ENCODE peak calls at places on chromosome 2, in eight cellular contexts. R is CD8-positive, alpha-beta T cell; I is ovary; D is GM12878; K is CD4-positive, CD25-positive, alpha-beta regulatory T cell; J is cardiac muscle cell; V is spleen; L is breast epithelium. M is an unnamed sample. For H3K36me3 and H3K4me1, the result is how much of the 10 kb centered on the place peaks cover.

GRCh38 chr2:48767330-48767729 is 11.8 kb upstream of the LHCGR start:
- DNase-seq in V (no peak), I (no peak), K (no peak), D (no peak), L (no peak), R (no peak), J (no peak), M (no peak)

GRCh38 chr2:43950383-43951008 is 45.3 kb downstream of the LRPPRC start:
- DNase-seq in I (no peak), R (no peak), V (no peak), L (no peak), D (no peak), K (peak), J (peak), M (no peak)

GRCh38 chr2:31235504-31235902 is 1.6 kb downstream of the EHD3 start:
- DNase-seq in J (peak), L (no peak), K (no peak), V (no peak), R (no peak), I (no peak), D (no peak), M (no peak)

GRCh38 chr2:24971300-24971549 is 530 bp downstream of the DNAJC27 start:
- DNase-seq in J (no peak), L (peak), K (no peak), V (no peak), R (no peak), D (no peak), I (no peak), M (no peak)

GRCh38 chr2:161243873-161244272 is 64.4 kb upstream of the PSMD14 start:
- DNase-seq in I (no peak), R (no peak), D (no peak), J (no peak), K (no peak), L (no peak), V (no peak), M (no peak)

GRCh38 chr2:134134313-134134706 is 119.6 kb upstream of the MGAT5 start:
- DNase-seq in I (no peak), R (no peak), K (no peak), J (no peak), L (no peak), V (no peak), D (no peak), M (no peak)

GRCh38 chr2:237935740-237936452 is 30.9 kb upstream of the UBE2F start:
- DNase-seq in D (no peak), I (no peak), K (no peak), R (no peak), J (no peak), V (peak), L (no peak), M (no peak)

GRCh38 chr2:203533696-203534471 is 1.2 kb downstream of the RAPH1 start:
- DNase-seq in D (no peak), L (no peak), K (no peak), J (peak), R (no peak), I (no peak), V (no peak), M (no peak)

GRCh38 chr2:208584387-208584965 is 177.9 kb downstream of the PTH2R start:
- DNase-seq in K (no peak), L (no peak), D (no peak), V (no peak), I (no peak), R (no peak), J (no peak), M (no peak)

GRCh38 chr2:192593561-192593960 is 398.8 kb upstream of the TMEFF2 start:
- DNase-seq in J (no peak), R (no peak), D (no peak), V (no peak), K (no peak), I (no peak), L (no peak), M (no peak)

GRCh38 chr2:180124273-180124881 is 117.3 kb upstream of the CWC22 start:
- DNase-seq in R (no peak), I (no peak), L (no peak), K (no peak), D (peak), J (peak), V (no peak), M (no peak)

GRCh38 chr2:66435549-66435875 is 587 bp downstream of the MEIS1 start:
- DNase-seq in R (no peak), J (peak), D (no peak), V (no peak), L (no peak), K (no peak), I (no peak), M (no peak)

GRCh38 chr2:96427917-96428316 is 77.2 kb downstream of the NEURL3 start:
- DNase-seq in K (no peak), L (no peak), V (no peak), I (no peak), J (peak), D (no peak), R (no peak), M (no peak)

GRCh38 chr2:223262946-223263345 is 211.0 kb downstream of the KCNE4 start:
- DNase-seq in L (no peak), J (no peak), D (no peak), I (no peak), V (no peak), K (no peak), R (no peak), M (no peak)

GRCh38 chr2:173305303-173305702 is 49.4 kb upstream of the CDCA7 start:
- DNase-seq in V (no peak), D (no peak), L (no peak), J (no peak), R (no peak), I (no peak), K (no peak), M (no peak)

GRCh38 chr2:75960134-75961009 is 249.7 kb upstream of the GCFC2 start:
- DNase-seq in J (no peak), I (no peak), K (no peak), L (no peak), R (no peak), V (no peak), D (no peak), M (no peak)

GRCh38 chr2:99754215-99754614 is 264.4 kb upstream of the REV1 start:
- DNase-seq in R (no peak), V (no peak), J (peak), K (no peak), L (no peak), D (no peak), I (no peak), M (no peak)

GRCh38 chr2:237629739-237630138 is 2.4 kb downstream of the LRRFIP1 start:
- DNase-seq in V (no peak), I (no peak), R (no peak), L (no peak), D (no peak), K (no peak), J (peak), M (no peak)

GRCh38 chr2:226208726-226209125 is 590.9 kb downstream of the IRS1 start:
- DNase-seq in R (no peak), I (no peak), K (no peak), D (no peak), L (no peak), V (no peak), J (peak), M (no peak)

DNA sequence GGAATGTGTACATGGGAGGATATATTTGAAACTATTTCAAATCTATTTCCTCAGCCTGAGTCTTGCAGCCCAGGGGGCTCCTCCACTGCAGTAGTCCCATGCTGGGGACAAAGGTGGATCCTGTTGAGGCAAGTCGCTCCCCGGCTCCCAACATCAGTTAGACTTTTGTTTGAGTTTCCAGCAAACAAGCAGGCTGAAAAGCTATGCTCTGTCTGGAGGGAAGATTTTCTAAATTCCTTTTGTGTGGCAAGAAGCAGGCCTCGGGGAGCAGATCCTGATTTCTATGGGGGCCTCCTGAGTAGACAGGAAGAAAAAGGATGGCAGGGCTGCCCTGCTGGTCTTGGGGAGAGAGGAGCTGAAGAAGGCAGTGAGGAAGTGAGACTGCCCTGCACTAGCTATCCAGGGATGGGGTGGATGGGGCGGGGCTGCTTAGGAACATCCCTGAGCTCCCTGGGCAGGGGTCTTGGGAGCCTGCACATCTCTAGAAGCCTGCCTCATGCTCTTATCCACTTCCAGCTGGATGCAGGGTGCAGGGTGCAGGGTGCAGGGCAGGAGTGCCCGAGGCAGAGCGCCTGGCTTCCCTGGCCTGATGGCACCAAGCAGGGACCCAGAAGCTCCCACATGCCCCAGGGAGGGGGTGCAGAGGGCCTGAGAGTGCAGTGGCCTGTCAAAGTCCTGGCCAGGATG is 6.0 kb upstream of the CIB4 start:
- DNase-seq in L (no peak), V (peak), I (no peak), J (no peak), D (no peak), R (no peak), K (no peak), M (no peak)
- H3K36me3 ChIP-seq in L (under half), V (under half), I (under half), J (under half), D (under half), R (under half), K (under half), M (under half)

GRCh38 chr2:11681722-11682589 is 12.0 kb upstream of the NTSR2 start:
- DNase-seq in J (peak), L (no peak), R (peak), D (no peak), K (peak), I (peak), V (peak), M (peak)
- H3K4me1 ChIP-seq in J (under half), L (under half), R (under half), D (under half), K (under half), I (under half), V (under half), M (under half)

GRCh38 chr2:159753797-159754196 is 41.5 kb downstream of the MARCHF7 start:
- DNase-seq in V (no peak), L (no peak), K (no peak), J (no peak), R (no peak), I (no peak), D (no peak), M (no peak)
- H3K36me3 ChIP-seq in V (half or more), L (under half), K (half or more), J (half or more), R (under half), I (under half), D (under half), M (under half)

GRCh38 chr2:105857076-105857740 is 112.5 kb downstream of the NCK2 start:
- DNase-seq in D (no peak), V (no peak), R (no peak), L (no peak), I (no peak), K (peak), J (no peak), M (peak)
- H3K4me1 ChIP-seq in D (under half), V (under half), R (half or more), L (under half), I (under half), K (half or more), J (under half), M (half or more)

GRCh38 chr2:178844269-178844668 is 37.0 kb upstream of the TTN start:
- DNase-seq in J (no peak), D (no peak), I (no peak), L (no peak), K (no peak), V (no peak), R (no peak), M (no peak)

GRCh38 chr2:178845565-178846457 is 38.6 kb upstream of the TTN start:
- DNase-seq in V (no peak), R (no peak), D (no peak), J (peak), I (no peak), K (no peak), L (no peak), M (no peak)

GRCh38 chr2:178846458-178846802 is 39.2 kb upstream of the TTN start:
- DNase-seq in D (no peak), R (no peak), J (no peak), K (no peak), L (no peak), I (no peak), V (no peak), M (no peak)

GRCh38 chr2:178843688-178844087 is 36.5 kb upstream of the TTN start:
- DNase-seq in L (no peak), J (no peak), D (no peak), V (no peak), I (no peak), R (no peak), K (no peak), M (no peak)

DNA sequence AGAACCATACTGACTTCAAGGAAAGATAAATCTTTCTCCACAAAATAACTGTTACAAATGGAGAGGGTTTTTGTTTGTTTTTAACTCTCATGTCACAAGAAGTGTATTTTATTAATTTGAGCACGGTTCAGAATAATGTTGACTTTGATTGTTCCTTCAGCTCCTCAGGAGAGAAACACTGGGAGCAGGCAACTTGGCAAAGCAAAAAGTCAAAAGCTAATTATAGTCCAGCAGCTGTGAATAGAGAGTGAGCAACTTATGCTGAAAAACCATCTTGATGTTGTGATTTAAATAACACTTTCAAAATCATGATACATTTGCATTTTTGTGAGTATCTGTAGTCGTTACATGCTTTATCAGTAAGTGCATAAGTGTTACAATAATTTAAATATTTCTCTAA is 37.5 kb upstream of the TTN start:
- DNase-seq in V (no peak), L (no peak), I (no peak), J (no peak), D (no peak), R (no peak), K (no peak), M (no peak)
- H3K36me3 ChIP-seq in V (under half), L (under half), I (under half), J (half or more), D (under half), R (under half), K (half or more), M (under half)

DNA sequence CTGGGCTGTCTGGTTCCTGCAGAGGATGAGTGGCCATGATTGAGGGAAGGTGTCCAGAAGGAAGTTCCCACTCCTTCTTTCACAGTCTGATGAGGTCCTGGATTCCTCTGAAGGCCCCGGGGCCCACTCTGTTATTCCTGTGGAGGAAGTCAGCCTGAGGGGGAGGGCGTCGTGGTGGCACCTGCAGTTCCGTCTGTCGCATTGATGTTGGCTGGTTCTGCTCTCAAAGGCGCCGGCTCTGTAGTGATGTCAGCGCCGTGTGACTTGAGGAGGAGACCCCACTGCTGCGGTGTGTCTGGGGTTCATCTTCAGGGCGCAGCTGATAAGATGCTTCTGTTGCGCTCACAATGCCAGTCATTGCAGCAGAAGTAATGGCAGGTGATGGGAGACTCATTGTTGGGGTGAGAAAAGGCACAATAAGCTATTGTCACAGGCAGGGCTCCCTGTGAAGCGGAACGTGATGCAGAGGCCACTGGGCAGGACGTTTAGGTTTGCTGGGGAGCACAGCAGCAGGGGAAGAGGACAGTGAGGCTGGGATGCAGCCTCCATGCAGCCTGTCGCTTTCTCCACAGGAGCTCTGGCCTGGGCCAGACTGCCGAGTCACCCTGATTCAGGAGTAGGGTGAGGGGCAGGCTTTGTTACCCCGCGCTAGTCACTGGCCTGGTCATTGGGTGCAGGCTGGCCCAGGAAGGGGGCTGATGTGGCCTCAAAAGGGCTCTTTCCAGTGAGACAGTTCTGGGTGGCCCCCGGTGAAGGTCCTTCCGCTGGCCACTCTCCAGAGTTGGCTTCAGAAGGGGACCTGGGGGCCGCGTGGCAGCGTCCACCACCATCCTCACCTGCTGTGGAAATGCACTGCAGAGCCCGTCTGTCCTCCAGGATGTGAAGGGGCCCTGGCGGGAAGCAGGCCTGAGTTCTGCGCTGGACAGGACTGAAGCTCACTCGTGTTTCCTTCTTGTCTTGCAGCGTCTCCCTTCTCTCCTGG is 42.8 kb downstream of the SH3BP4 start:
- DNase-seq in L (no peak), R (no peak), V (no peak), K (no peak), D (no peak), J (no peak), I (no peak), M (no peak)
- H3K4me1 ChIP-seq in L (under half), R (under half), V (under half), K (under half), D (under half), J (half or more), I (under half), M (under half)

DNA sequence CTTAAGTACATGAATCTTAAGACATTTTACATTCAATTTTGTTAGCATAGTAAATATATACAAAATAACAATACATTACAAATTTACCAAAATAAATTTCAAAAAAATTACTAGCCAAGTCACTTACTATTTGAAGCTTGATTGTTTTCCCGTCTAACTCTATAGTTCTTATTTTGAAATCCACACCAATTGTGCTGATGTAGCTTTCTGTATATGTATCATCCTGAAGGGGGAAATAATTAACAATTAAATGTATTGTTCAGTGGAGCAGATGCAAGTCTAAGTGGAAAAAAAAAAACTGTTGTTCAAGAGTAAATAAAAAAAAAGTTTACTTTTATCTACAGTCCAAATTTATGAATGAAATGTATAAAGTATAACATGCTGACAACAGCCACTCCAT is 32.1 kb downstream of the RAB1A start:
- DNase-seq in I (no peak), V (no peak), L (no peak), D (no peak), R (no peak), J (no peak), K (no peak), M (no peak)
- H3K36me3 ChIP-seq in I (under half), V (half or more), L (under half), D (under half), R (under half), J (under half), K (half or more), M (under half)

M was measured in CD8-positive, alpha-beta memory T cell.